ENCODE peak calls at places on chromosomes 7 and 10, in nine cellular contexts. S is neuronal stem cell; R is RWPE2; W is CD8-positive, alpha-beta memory T cell; U is heart left ventricle; V is tibial nerve; Y is aorta; M is tibial artery; P is stomach. B is an unnamed sample.

GRCh38 chr10:1938317-1938716 is 201.0 kb upstream of the ADARB2 start:
- DNase-seq in S (no peak), R (no peak), W (peak; percentile 70), U (no peak), V (no peak), Y (no peak), M (no peak), P (no peak), B (no peak)

GRCh38 chr10:25639646-25640045 is 294.4 kb upstream of the MYO3A start:
- DNase-seq in S (no peak), R (no peak), W (no peak), U (no peak), V (no peak), Y (no peak), M (no peak), P (no peak), B (peak; percentile 15)

GRCh38 chr7:149827089-149827981 is 10.8 kb upstream of the ZNF862 start:
- DNase-seq in S (no peak), R (peak; percentile 40), W (no peak), U (no peak), V (no peak), Y (peak; percentile 55), M (peak; percentile 38), P (no peak), B (no peak)

GRCh38 chr10:78417425-78418370 is 384.0 kb downstream of the RPS24 start:
- DNase-seq in S (no peak), R (no peak), W (no peak), U (no peak), V (no peak), Y (peak; percentile 56), M (peak; percentile 33), P (peak; percentile 18), B (no peak)

GRCh38 chr7:157490465-157490912 is 153.7 kb downstream of the DNAJB6 start:
- DNase-seq in S (no peak), R (no peak), W (peak; percentile 67), U (no peak), V (no peak), Y (peak; percentile 40), M (no peak), P (peak; percentile 24), B (peak; percentile 45)

GRCh38 chr7:124942405-124942804 is 12.8 kb upstream of the POT1 start:
- DNase-seq in S (no peak), R (no peak), W (no peak), U (peak; percentile 13), V (no peak), Y (no peak), M (no peak), P (no peak), B (no peak)

GRCh38 chr7:22387583-22387982 is 30.6 kb upstream of the RAPGEF5 start:
- DNase-seq in S (no peak), R (no peak), W (no peak), U (no peak), V (peak; percentile 47), Y (no peak), M (no peak), P (no peak), B (peak; percentile 51)

GRCh38 chr10:17838080-17838634 is 29.0 kb downstream of the MRC1 start:
- DNase-seq in S (no peak), R (no peak), W (no peak), U (no peak), V (no peak), Y (no peak), M (no peak), P (no peak), B (no peak)

GRCh38 chr10:22625511-22626288 is 88.7 kb downstream of the PIP4K2A start:
- DNase-seq in S (peak; percentile 18), R (no peak), W (no peak), U (no peak), V (no peak), Y (no peak), M (no peak), P (no peak), B (peak; percentile 60)

GRCh38 chr10:62038609-62039190 is 137.2 kb downstream of the ARID5B start:
- DNase-seq in S (peak; percentile 54), R (no peak), W (peak; percentile 81), U (peak; percentile 73), V (peak; percentile 78), Y (peak; percentile 84), M (peak; percentile 87), P (peak; percentile 76), B (peak; percentile 84)

GRCh38 chr7:105734233-105734632 is 142.2 kb downstream of the ATXN7L1 start:
- DNase-seq in S (no peak), R (no peak), W (no peak), U (no peak), V (no peak), Y (no peak), M (no peak), P (no peak), B (peak; percentile 7)

GRCh38 chr10:90769946-90770841 is 87.6 kb downstream of the HTR7 start:
- DNase-seq in S (no peak), R (no peak), W (no peak), U (no peak), V (no peak), Y (no peak), M (no peak), P (no peak), B (no peak)

DNA sequence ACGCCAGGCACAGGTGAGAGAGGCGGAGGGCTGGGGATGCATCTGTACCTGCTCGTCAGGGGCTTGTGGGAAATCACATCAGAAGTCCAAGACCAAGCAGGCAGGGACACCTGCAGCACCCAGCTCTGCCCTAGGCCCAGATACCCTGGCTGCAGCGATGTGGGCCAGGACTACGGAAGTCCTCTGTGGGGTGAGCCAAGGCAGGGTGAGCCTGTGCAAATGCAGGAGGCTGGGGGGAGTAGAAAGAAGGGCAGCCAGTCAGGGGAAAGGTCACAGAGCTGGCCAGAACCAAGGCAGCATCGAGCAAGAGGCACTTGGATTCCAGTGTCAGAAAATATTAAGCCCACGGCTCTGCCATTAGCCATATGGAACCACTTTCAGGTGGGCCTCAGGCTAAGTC is 85.2 kb downstream of the TNS3 start:
- DNase-seq in S (no peak), R (no peak), W (no peak), U (no peak), V (no peak), Y (no peak), M (no peak), P (no peak), B (no peak)
- H3K4me1 ChIP-seq in S (peaks cover 58% of the 10 kb centered on the region), R (no peaks in the 10 kb centered on the region), W (no peaks in the 10 kb centered on the region), U (peaks cover 48% of the 10 kb centered on the region), V (peaks cover 52% of the 10 kb centered on the region), Y (peaks cover 7% of the 10 kb centered on the region), M (peaks cover 30% of the 10 kb centered on the region), P (peaks cover 95% of the 10 kb centered on the region), B (peaks cover 11% of the 10 kb centered on the region)

DNA sequence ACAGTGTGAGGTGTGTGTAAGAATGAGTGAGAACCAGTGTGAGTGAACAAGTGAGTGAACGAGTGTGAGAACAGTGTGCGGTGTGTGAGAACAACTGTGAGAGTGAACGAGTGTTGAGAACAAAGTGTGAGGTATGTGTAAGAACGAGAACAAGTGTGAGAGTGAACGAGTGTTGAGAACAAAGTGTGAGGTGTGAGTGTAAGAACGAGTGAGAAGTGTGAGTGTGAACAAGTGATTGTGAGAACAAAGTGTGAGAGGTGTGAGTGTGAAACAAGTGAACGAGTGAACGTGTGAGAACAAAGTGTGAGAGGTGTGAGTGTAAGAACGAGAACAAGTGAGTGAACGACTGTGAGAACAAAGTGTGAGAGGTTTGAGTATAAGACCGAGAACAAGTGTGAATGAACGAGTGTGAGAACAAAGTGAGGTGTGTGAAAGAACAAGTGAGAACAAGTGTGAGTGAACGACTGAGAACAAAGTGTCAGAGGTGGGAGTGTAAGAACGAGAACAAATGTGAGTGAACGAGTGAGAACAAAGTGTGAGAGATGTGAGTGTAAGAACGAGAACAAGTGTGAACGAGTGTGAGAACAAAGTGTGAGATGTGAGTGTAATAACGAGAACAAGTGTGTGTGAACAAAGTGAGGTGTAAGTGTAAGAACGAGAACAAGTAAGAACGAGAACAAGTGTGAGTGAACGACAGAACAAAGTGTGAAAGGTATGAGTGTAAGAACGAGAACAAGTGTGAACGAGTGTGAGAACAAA is 47.9 kb downstream of the ESYT2 start:
- DNase-seq in S (no peak), R (no peak), W (no peak), U (no peak), V (no peak), Y (no peak), M (no peak), P (no peak), B (no peak)
- H3K36me3 ChIP-seq in S (peaks cover 24% of the 10 kb centered on the region), R (peaks cover 77% of the 10 kb centered on the region), W (peaks cover 31% of the 10 kb centered on the region), U (peaks cover 56% of the 10 kb centered on the region), V (peaks cover 3% of the 10 kb centered on the region), Y (peaks cover 11% of the 10 kb centered on the region), M (peaks cover 21% of the 10 kb centered on the region), P (peaks cover 5% of the 10 kb centered on the region), B (peaks cover 15% of the 10 kb centered on the region)

GRCh38 chr10:27019827-27020226 is 80.5 kb downstream of the ANKRD26 start:
- DNase-seq in S (no peak), R (no peak), W (no peak), U (no peak), V (no peak), Y (no peak), M (no peak), P (no peak), B (peak; percentile 18)
- H3K4me1 ChIP-seq in S (no peaks in the 10 kb centered on the region), R (no peaks in the 10 kb centered on the region), W (peaks cover 14% of the 10 kb centered on the region), U (no peaks in the 10 kb centered on the region), V (no peaks in the 10 kb centered on the region), Y (peaks cover 1% of the 10 kb centered on the region), M (no peaks in the 10 kb centered on the region), P (no peaks in the 10 kb centered on the region), B (no peaks in the 10 kb centered on the region)

GRCh38 chr10:130185591-130185990 is 49.4 kb downstream of the GLRX3 start:
- DNase-seq in S (no peak), R (no peak), W (no peak), U (no peak), V (no peak), Y (no peak), M (no peak), P (no peak), B (no peak)
- H3K36me3 ChIP-seq in S (peaks cover 23% of the 10 kb centered on the region), R (peaks cover 48% of the 10 kb centered on the region), W (peaks cover 6% of the 10 kb centered on the region), U (peaks cover 56% of the 10 kb centered on the region), V (no peaks in the 10 kb centered on the region), Y (peaks cover 5% of the 10 kb centered on the region), M (peaks cover 49% of the 10 kb centered on the region), P (peaks cover 36% of the 10 kb centered on the region), B (peaks cover 8% of the 10 kb centered on the region)

GRCh38 chr7:142803901-142804300 is 33.1 kb downstream of the PRSS2 start:
- DNase-seq in S (no peak), R (no peak), W (no peak), U (no peak), V (no peak), Y (no peak), M (no peak), P (no peak), B (no peak)
- H3K4me1 ChIP-seq in S (no peaks in the 10 kb centered on the region), R (no peaks in the 10 kb centered on the region), W (peaks cover 96% of the 10 kb centered on the region), U (no peaks in the 10 kb centered on the region), V (no peaks in the 10 kb centered on the region), Y (no peaks in the 10 kb centered on the region), M (no peaks in the 10 kb centered on the region), P (no peaks in the 10 kb centered on the region), B (no peaks in the 10 kb centered on the region)

GRCh38 chr10:116063107-116063506 is 209.9 kb downstream of the GFRA1 start:
- DNase-seq in S (no peak), R (no peak), W (no peak), U (no peak), V (no peak), Y (no peak), M (no peak), P (no peak), B (no peak)
- H3K36me3 ChIP-seq in S (no peaks in the 10 kb centered on the region), R (no peaks in the 10 kb centered on the region), W (no peaks in the 10 kb centered on the region), U (no peaks in the 10 kb centered on the region), V (no peaks in the 10 kb centered on the region), Y (no peaks in the 10 kb centered on the region), M (no peaks in the 10 kb centered on the region), P (no peaks in the 10 kb centered on the region), B (no peaks in the 10 kb centered on the region)

DNA sequence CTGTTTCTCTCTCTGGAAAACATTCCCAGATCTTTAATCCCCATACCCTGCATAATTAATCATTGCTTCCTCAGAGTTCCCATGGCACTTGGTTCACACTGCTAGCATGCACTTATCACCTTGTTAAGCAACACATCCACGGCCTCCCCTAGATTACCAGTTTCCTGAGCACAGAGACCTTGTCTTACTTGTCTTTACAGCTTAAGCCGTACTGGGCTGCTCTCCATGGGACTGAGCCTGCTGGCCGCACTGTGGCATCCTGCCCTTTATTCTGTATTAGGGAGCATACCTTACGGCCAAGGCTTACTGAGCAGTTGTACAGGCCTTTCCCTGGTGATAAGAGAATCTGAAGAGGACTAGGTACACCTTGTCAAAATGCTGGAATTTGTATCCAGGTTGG is 190.2 kb downstream of the REEP3 start:
- DNase-seq in S (no peak), R (no peak), W (no peak), U (peak; percentile 40), V (no peak), Y (no peak), M (peak; percentile 78), P (peak; percentile 72), B (peak; percentile 52)
- H3K4me1 ChIP-seq in S (peaks cover 10% of the 10 kb centered on the region), R (peaks cover 45% of the 10 kb centered on the region), W (no peaks in the 10 kb centered on the region), U (peaks cover 46% of the 10 kb centered on the region), V (peaks cover 30% of the 10 kb centered on the region), Y (peaks cover 4% of the 10 kb centered on the region), M (peaks cover 48% of the 10 kb centered on the region), P (peaks cover 54% of the 10 kb centered on the region), B (peaks cover 19% of the 10 kb centered on the region)